ENCODE peak calls at places on chromosomes 11 and 22, in seven cellular contexts. One of them, this sample, is unnamed.

GRCh38 chr11:123519055-123519796 is 89.2 kb downstream of the GRAMD1B start:
- DNase-seq in lower lobe of right lung: no peak
- DNase-seq in effector memory CD4-positive, alpha-beta T cell: no peak
- DNase-seq in body of pancreas: no peak
- DNase-seq in neuronal stem cell: no peak
- DNase-seq in AG04450: no peak
- DNase-seq in CD4-positive, alpha-beta T cell: no peak
- DNase-seq in this sample: no peak

GRCh38 chr11:10076458-10077141 is 217.4 kb downstream of the SBF2 start:
- DNase-seq in effector memory CD4-positive, alpha-beta T cell: no peak
- DNase-seq in AG04450: no peak
- DNase-seq in CD4-positive, alpha-beta T cell: no peak
- DNase-seq in body of pancreas: peak
- DNase-seq in lower lobe of right lung: no peak
- DNase-seq in neuronal stem cell: no peak
- DNase-seq in this sample: no peak

GRCh38 chr11:83033367-83033766 is 38.3 kb downstream of the RAB30 start:
- DNase-seq in AG04450: no peak
- DNase-seq in lower lobe of right lung: no peak
- DNase-seq in CD4-positive, alpha-beta T cell: no peak
- DNase-seq in body of pancreas: no peak
- DNase-seq in neuronal stem cell: no peak
- DNase-seq in effector memory CD4-positive, alpha-beta T cell: no peak
- DNase-seq in this sample: no peak

GRCh38 chr11:80727315-80727714 is 1286.5 kb upstream of the TENM4 start:
- DNase-seq in effector memory CD4-positive, alpha-beta T cell: no peak
- DNase-seq in body of pancreas: no peak
- DNase-seq in CD4-positive, alpha-beta T cell: no peak
- DNase-seq in lower lobe of right lung: no peak
- DNase-seq in AG04450: no peak
- DNase-seq in neuronal stem cell: peak
- DNase-seq in this sample: no peak

GRCh38 chr11:75771646-75772410 is 3.2 kb downstream of the DGAT2 start:
- DNase-seq in AG04450: peak
- DNase-seq in CD4-positive, alpha-beta T cell: no peak
- DNase-seq in body of pancreas: no peak
- DNase-seq in effector memory CD4-positive, alpha-beta T cell: no peak
- DNase-seq in neuronal stem cell: no peak
- DNase-seq in lower lobe of right lung: peak
- DNase-seq in this sample: no peak

GRCh38 chr11:62547691-62548281 is 1.2 kb upstream of the AHNAK start:
- DNase-seq in lower lobe of right lung: no peak
- DNase-seq in effector memory CD4-positive, alpha-beta T cell: no peak
- DNase-seq in body of pancreas: peak
- DNase-seq in AG04450: no peak
- DNase-seq in neuronal stem cell: no peak
- DNase-seq in CD4-positive, alpha-beta T cell: no peak
- DNase-seq in this sample: peak

GRCh38 chr22:37157516-37158289 is 8.0 kb upstream of the IL2RB start:
- DNase-seq in AG04450: no peak
- DNase-seq in CD4-positive, alpha-beta T cell: no peak
- DNase-seq in neuronal stem cell: no peak
- DNase-seq in lower lobe of right lung: no peak
- DNase-seq in effector memory CD4-positive, alpha-beta T cell: no peak
- DNase-seq in body of pancreas: no peak
- DNase-seq in this sample: no peak

GRCh38 chr11:7642747-7643146 is 30.6 kb downstream of the CYB5R2 start:
- DNase-seq in body of pancreas: no peak
- DNase-seq in lower lobe of right lung: no peak
- DNase-seq in CD4-positive, alpha-beta T cell: no peak
- DNase-seq in effector memory CD4-positive, alpha-beta T cell: no peak
- DNase-seq in AG04450: no peak
- DNase-seq in neuronal stem cell: no peak
- DNase-seq in this sample: no peak

GRCh38 chr11:2434008-2434407 is 10.3 kb downstream of the TRPM5 start:
- DNase-seq in lower lobe of right lung: no peak
- DNase-seq in body of pancreas: no peak
- DNase-seq in CD4-positive, alpha-beta T cell: no peak
- DNase-seq in AG04450: no peak
- DNase-seq in effector memory CD4-positive, alpha-beta T cell: no peak
- DNase-seq in neuronal stem cell: no peak
- DNase-seq in this sample: no peak

GRCh38 chr22:39598017-39598965 is 27.7 kb downstream of the CACNA1I start:
- DNase-seq in effector memory CD4-positive, alpha-beta T cell: peak
- DNase-seq in neuronal stem cell: peak
- DNase-seq in lower lobe of right lung: peak
- DNase-seq in body of pancreas: peak
- DNase-seq in CD4-positive, alpha-beta T cell: peak
- DNase-seq in AG04450: no peak
- DNase-seq in this sample: no peak

GRCh38 chr22:23534851-23535717 is 45.0 kb downstream of the IGLL1 start:
- DNase-seq in CD4-positive, alpha-beta T cell: no peak
- DNase-seq in AG04450: no peak
- DNase-seq in effector memory CD4-positive, alpha-beta T cell: no peak
- DNase-seq in neuronal stem cell: no peak
- DNase-seq in body of pancreas: peak
- DNase-seq in lower lobe of right lung: peak
- DNase-seq in this sample: no peak

GRCh38 chr11:10441652-10442503 is 13.2 kb upstream of the AMPD3 start:
- DNase-seq in body of pancreas: no peak
- DNase-seq in effector memory CD4-positive, alpha-beta T cell: no peak
- DNase-seq in neuronal stem cell: no peak
- DNase-seq in CD4-positive, alpha-beta T cell: no peak
- DNase-seq in lower lobe of right lung: no peak
- DNase-seq in AG04450: no peak
- DNase-seq in this sample: no peak

GRCh38 chr11:43985386-43985752 is 42.9 kb downstream of the C11orf96 start:
- DNase-seq in lower lobe of right lung: no peak
- DNase-seq in CD4-positive, alpha-beta T cell: no peak
- DNase-seq in neuronal stem cell: no peak
- DNase-seq in body of pancreas: no peak
- DNase-seq in effector memory CD4-positive, alpha-beta T cell: no peak
- DNase-seq in AG04450: no peak
- DNase-seq in this sample: no peak

GRCh38 chr11:134119094-134119493 is 50.2 kb downstream of the JAM3 start:
- DNase-seq in AG04450: peak
- DNase-seq in CD4-positive, alpha-beta T cell: no peak
- DNase-seq in effector memory CD4-positive, alpha-beta T cell: no peak
- DNase-seq in neuronal stem cell: no peak
- DNase-seq in lower lobe of right lung: no peak
- DNase-seq in body of pancreas: no peak
- DNase-seq in this sample: no peak

GRCh38 chr11:70040452-70040851 is 37.7 kb upstream of the ANO1 start:
- DNase-seq in lower lobe of right lung: no peak
- DNase-seq in effector memory CD4-positive, alpha-beta T cell: no peak
- DNase-seq in CD4-positive, alpha-beta T cell: no peak
- DNase-seq in AG04450: no peak
- DNase-seq in neuronal stem cell: no peak
- DNase-seq in body of pancreas: no peak
- DNase-seq in this sample: no peak

GRCh38 chr11:75536786-75537629 is 11.3 kb upstream of the GDPD5 start:
- DNase-seq in lower lobe of right lung: no peak
- DNase-seq in effector memory CD4-positive, alpha-beta T cell: peak
- DNase-seq in CD4-positive, alpha-beta T cell: no peak
- DNase-seq in AG04450: no peak
- DNase-seq in neuronal stem cell: no peak
- DNase-seq in body of pancreas: no peak
- DNase-seq in this sample: no peak

GRCh38 chr22:30297276-30298004 is 8.1 kb upstream of the CASTOR1 start:
- DNase-seq in AG04450: no peak
- DNase-seq in neuronal stem cell: no peak
- DNase-seq in lower lobe of right lung: no peak
- DNase-seq in body of pancreas: no peak
- DNase-seq in CD4-positive, alpha-beta T cell: no peak
- DNase-seq in effector memory CD4-positive, alpha-beta T cell: no peak
- DNase-seq in this sample: no peak
- H3K27ac ChIP-seq in AG04450: no peak
- H3K27ac ChIP-seq in neuronal stem cell: no peak
- H3K27ac ChIP-seq in lower lobe of right lung: peak
- H3K27ac ChIP-seq in body of pancreas: no peak
- H3K27ac ChIP-seq in CD4-positive, alpha-beta T cell: peak
- H3K27ac ChIP-seq in effector memory CD4-positive, alpha-beta T cell: peak
- H3K27ac ChIP-seq in this sample: no peak

GRCh38 chr22:50314455-50315288 is 7.2 kb upstream of the PLXNB2 start:
- DNase-seq in CD4-positive, alpha-beta T cell: peak
- DNase-seq in body of pancreas: no peak
- DNase-seq in AG04450: no peak
- DNase-seq in neuronal stem cell: no peak
- DNase-seq in lower lobe of right lung: peak
- DNase-seq in effector memory CD4-positive, alpha-beta T cell: peak
- DNase-seq in this sample: no peak
- H3K27ac ChIP-seq in CD4-positive, alpha-beta T cell: peak
- H3K27ac ChIP-seq in body of pancreas: no peak
- H3K27ac ChIP-seq in AG04450: no peak
- H3K27ac ChIP-seq in neuronal stem cell: no peak
- H3K27ac ChIP-seq in lower lobe of right lung: peak
- H3K27ac ChIP-seq in effector memory CD4-positive, alpha-beta T cell: peak
- H3K27ac ChIP-seq in this sample: no peak

DNA sequence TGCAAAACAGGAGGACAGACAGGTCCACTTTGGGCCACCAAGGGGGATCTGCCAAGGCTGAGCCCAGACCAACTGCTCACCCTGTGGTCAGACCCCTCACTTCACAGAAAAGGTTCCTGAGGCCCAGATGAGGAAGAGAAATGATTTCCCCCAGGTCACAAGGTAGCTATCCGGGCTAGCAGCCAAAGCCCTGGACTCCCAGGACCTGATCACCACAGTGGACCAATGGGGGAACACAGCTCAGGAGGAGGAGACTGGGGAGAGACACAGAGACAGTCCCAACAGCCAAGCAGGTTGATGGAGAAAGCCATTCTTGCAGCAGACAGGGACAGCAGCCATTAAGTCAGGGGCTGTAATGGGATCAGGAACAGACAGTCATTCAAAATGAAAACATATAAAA is 16.2 kb downstream of the ZMAT5 start:
- DNase-seq in CD4-positive, alpha-beta T cell: no peak
- DNase-seq in neuronal stem cell: no peak
- DNase-seq in lower lobe of right lung: no peak
- DNase-seq in effector memory CD4-positive, alpha-beta T cell: no peak
- DNase-seq in body of pancreas: no peak
- DNase-seq in AG04450: no peak
- DNase-seq in this sample: no peak
- H3K27ac ChIP-seq in CD4-positive, alpha-beta T cell: no peak
- H3K27ac ChIP-seq in neuronal stem cell: no peak
- H3K27ac ChIP-seq in lower lobe of right lung: no peak
- H3K27ac ChIP-seq in effector memory CD4-positive, alpha-beta T cell: no peak
- H3K27ac ChIP-seq in body of pancreas: no peak
- H3K27ac ChIP-seq in AG04450: no peak
- H3K27ac ChIP-seq in this sample: no peak

DNA sequence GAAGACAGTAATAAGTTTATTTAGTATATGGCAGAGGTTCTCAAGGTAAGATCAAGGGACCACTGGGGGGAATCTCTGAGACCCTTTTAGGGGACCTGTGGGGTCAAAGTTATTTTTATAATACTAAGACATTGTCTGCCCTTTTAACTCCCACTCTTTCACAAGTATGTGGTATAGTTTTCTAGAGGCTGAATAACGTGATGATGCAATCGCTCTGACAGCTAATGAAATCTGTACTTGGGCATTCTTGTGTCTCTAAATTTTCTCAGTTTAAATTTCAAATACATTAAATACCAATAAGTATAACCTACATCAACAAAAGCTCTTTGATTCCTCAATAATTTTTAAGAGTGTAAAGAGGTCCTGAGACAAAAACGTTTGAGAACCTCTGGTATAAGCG is 147.9 kb downstream of the ATG16L2 start:
- DNase-seq in neuronal stem cell: no peak
- DNase-seq in effector memory CD4-positive, alpha-beta T cell: no peak
- DNase-seq in body of pancreas: no peak
- DNase-seq in CD4-positive, alpha-beta T cell: no peak
- DNase-seq in lower lobe of right lung: no peak
- DNase-seq in AG04450: no peak
- DNase-seq in this sample: no peak
- H3K27ac ChIP-seq in neuronal stem cell: no peak
- H3K27ac ChIP-seq in effector memory CD4-positive, alpha-beta T cell: no peak
- H3K27ac ChIP-seq in body of pancreas: no peak
- H3K27ac ChIP-seq in CD4-positive, alpha-beta T cell: no peak
- H3K27ac ChIP-seq in lower lobe of right lung: no peak
- H3K27ac ChIP-seq in AG04450: no peak
- H3K27ac ChIP-seq in this sample: no peak

GRCh38 chr11:91299980-91300379 is 924.6 kb upstream of the FAT3 start:
- DNase-seq in body of pancreas: no peak
- DNase-seq in neuronal stem cell: no peak
- DNase-seq in effector memory CD4-positive, alpha-beta T cell: no peak
- DNase-seq in AG04450: no peak
- DNase-seq in CD4-positive, alpha-beta T cell: no peak
- DNase-seq in lower lobe of right lung: no peak
- DNase-seq in this sample: no peak
- H3K27ac ChIP-seq in body of pancreas: no peak
- H3K27ac ChIP-seq in neuronal stem cell: no peak
- H3K27ac ChIP-seq in effector memory CD4-positive, alpha-beta T cell: no peak
- H3K27ac ChIP-seq in AG04450: no peak
- H3K27ac ChIP-seq in CD4-positive, alpha-beta T cell: no peak
- H3K27ac ChIP-seq in lower lobe of right lung: no peak
- H3K27ac ChIP-seq in this sample: no peak

DNA sequence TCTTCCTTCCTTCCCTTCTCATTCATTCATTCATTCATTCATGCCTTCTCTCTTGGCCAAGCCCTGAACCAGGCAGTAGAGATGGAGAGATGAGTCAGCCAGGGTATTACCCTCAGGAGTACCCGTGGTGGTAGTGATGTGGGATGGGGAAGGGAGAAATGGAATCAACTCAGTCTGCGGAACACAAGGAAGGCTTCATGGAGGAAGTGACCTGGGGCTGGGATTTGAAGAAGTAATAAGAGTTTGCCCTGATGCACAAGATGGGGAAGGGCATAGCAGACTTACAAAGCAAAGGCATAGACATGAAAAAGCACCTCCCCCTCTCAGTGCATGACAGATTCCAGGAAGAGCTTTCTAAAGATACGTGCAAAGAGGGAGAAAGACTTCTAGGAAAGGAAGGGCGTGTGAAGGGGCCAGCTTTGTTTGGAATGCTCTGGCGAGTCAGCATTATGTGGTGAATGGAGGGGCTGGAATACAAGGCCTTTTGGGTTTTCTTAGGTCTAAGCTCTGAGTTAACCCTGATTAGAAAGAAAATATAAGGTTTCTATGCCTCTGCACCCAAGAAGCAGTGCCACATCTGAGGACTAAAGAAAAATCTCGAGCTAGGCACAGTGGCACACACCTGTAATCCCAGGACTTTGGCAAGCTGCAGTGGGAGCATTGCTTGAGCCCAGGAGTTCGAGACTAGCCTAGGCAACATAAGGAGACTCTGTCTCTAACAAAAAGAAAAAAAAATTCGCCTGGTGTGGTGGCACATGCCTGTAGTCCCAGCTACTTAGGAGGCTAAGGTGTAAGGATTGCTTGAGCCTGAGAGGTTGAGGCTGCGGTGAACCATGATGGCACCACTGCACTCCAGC is 36.4 kb upstream of the ACER3 start:
- DNase-seq in effector memory CD4-positive, alpha-beta T cell: no peak
- DNase-seq in AG04450: no peak
- DNase-seq in neuronal stem cell: no peak
- DNase-seq in CD4-positive, alpha-beta T cell: no peak
- DNase-seq in lower lobe of right lung: no peak
- DNase-seq in body of pancreas: no peak
- DNase-seq in this sample: no peak
- H3K27ac ChIP-seq in effector memory CD4-positive, alpha-beta T cell: no peak
- H3K27ac ChIP-seq in AG04450: no peak
- H3K27ac ChIP-seq in neuronal stem cell: no peak
- H3K27ac ChIP-seq in CD4-positive, alpha-beta T cell: no peak
- H3K27ac ChIP-seq in lower lobe of right lung: peak
- H3K27ac ChIP-seq in body of pancreas: peak
- H3K27ac ChIP-seq in this sample: peak